ENCODE peak calls at places on chromosomes 7 and 10, in six cellular contexts. N, J, O, M, F and T are unnamed samples.

GRCh38 chr10:119306514-119306951 is 99.2 kb downstream of the GRK5 start:
- DNase-seq in N (no peak), J (peak; percentile 27), O (no peak), M (no peak), F (no peak), T (no peak)

GRCh38 chr7:94008537-94008936 is 4.4 kb upstream of the BET1 start:
- DNase-seq in N (no peak), J (no peak), O (no peak), M (no peak), F (no peak), T (no peak)

GRCh38 chr7:102288285-102288930 is 1.7 kb downstream of the SH2B2 start:
- DNase-seq in N (no peak), J (no peak), O (peak; percentile 18), M (no peak), F (no peak), T (no peak)

GRCh38 chr7:54541941-54542618 is at the start of gene VSTM2A:
- DNase-seq in N (no peak), J (no peak), O (peak; percentile 30), M (no peak), F (no peak), T (peak; percentile 63)

GRCh38 chr10:80421369-80422220 is 13.2 kb downstream of the PRXL2A start:
- DNase-seq in N (no peak), J (no peak), O (no peak), M (no peak), F (no peak), T (no peak)

GRCh38 chr10:28841625-28842024 is 164.3 kb downstream of the BAMBI start:
- DNase-seq in N (no peak), J (no peak), O (peak; percentile 68), M (no peak), F (no peak), T (no peak)

GRCh38 chr7:46566375-46566774 is 645.3 kb upstream of the IGFBP3 start:
- DNase-seq in N (no peak), J (no peak), O (peak; percentile 36), M (no peak), F (no peak), T (no peak)

GRCh38 chr10:43409385-43410109 is 561 bp upstream of the HNRNPF start:
- DNase-seq in N (peak; percentile 71), J (peak; percentile 59), O (no peak), M (no peak), F (no peak), T (no peak)

GRCh38 chr10:112275512-112276245 is 7.5 kb upstream of the TECTB start:
- DNase-seq in N (no peak), J (no peak), O (no peak), M (no peak), F (no peak), T (no peak)

GRCh38 chr7:74584160-74584954 is 73.2 kb upstream of the GTF2I start:
- DNase-seq in N (peak; percentile 42), J (no peak), O (no peak), M (no peak), F (no peak), T (peak; percentile 16)

GRCh38 chr7:17994079-17994478 is 33.6 kb downstream of the PRPS1L1 start:
- DNase-seq in N (no peak), J (no peak), O (no peak), M (no peak), F (no peak), T (no peak)

GRCh38 chr10:29535012-29535777 is 99.6 kb downstream of the SVIL start:
- DNase-seq in N (peak; percentile 88), J (peak; percentile 63), O (peak; percentile 80), M (no peak), F (peak; percentile 16), T (peak; percentile 35)

GRCh38 chr10:94006591-94007550 is 13.1 kb downstream of the PLCE1 start:
- DNase-seq in N (peak; percentile 80), J (no peak), O (peak; percentile 81), M (no peak), F (no peak), T (no peak)

GRCh38 chr10:84762754-84763394 is 434.5 kb downstream of the CCSER2 start:
- DNase-seq in N (no peak), J (no peak), O (no peak), M (no peak), F (no peak), T (peak; percentile 15)

GRCh38 chr10:44571701-44572100 is 186.8 kb upstream of the CXCL12 start:
- DNase-seq in N (no peak), J (no peak), O (no peak), M (no peak), F (no peak), T (no peak)

GRCh38 chr7:157708896-157709295 is 372.1 kb downstream of the DNAJB6 start:
- DNase-seq in N (no peak), J (peak; percentile 7), O (no peak), M (no peak), F (no peak), T (no peak)

GRCh38 chr10:125238682-125239081 is 78.3 kb upstream of the CTBP2 start:
- DNase-seq in N (no peak), J (no peak), O (no peak), M (no peak), F (no peak), T (no peak)

GRCh38 chr7:976901-977325 is 1.6 kb upstream of the COX19 start:
- DNase-seq in N (peak; percentile 52), J (no peak), O (no peak), M (no peak), F (no peak), T (no peak)
- H3K4me1 ChIP-seq in N (peaks cover 20% of the 10 kb centered on the region), J (peaks cover 3% of the 10 kb centered on the region), O (peaks cover 17% of the 10 kb centered on the region), M (peaks cover 26% of the 10 kb centered on the region), F (no peaks in the 10 kb centered on the region), T (peaks cover 12% of the 10 kb centered on the region)

GRCh38 chr10:120542591-120542990 is 85.6 kb downstream of the PLPP4 start:
- DNase-seq in N (no peak), J (no peak), O (no peak), M (no peak), F (no peak), T (no peak)

GRCh38 chr10:120541971-120542370 is 84.9 kb downstream of the PLPP4 start:
- DNase-seq in N (no peak), J (no peak), O (no peak), M (no peak), F (no peak), T (no peak)

GRCh38 chr10:120539076-120539475 is 82.0 kb downstream of the PLPP4 start:
- DNase-seq in N (no peak), J (no peak), O (no peak), M (no peak), F (no peak), T (no peak)

GRCh38 chr10:120543291-120543690 is 86.3 kb downstream of the PLPP4 start:
- DNase-seq in N (no peak), J (no peak), O (no peak), M (no peak), F (no peak), T (no peak)

GRCh38 chr10:120538091-120538490 is 81.1 kb downstream of the PLPP4 start:
- DNase-seq in N (no peak), J (no peak), O (no peak), M (no peak), F (no peak), T (no peak)
- H3K27me3 ChIP-seq in N (no peaks in the 10 kb centered on the region), J (no peaks in the 10 kb centered on the region), O (no peaks in the 10 kb centered on the region), M (no peaks in the 10 kb centered on the region), F (peaks cover 11% of the 10 kb centered on the region), T (no peaks in the 10 kb centered on the region)

DNA sequence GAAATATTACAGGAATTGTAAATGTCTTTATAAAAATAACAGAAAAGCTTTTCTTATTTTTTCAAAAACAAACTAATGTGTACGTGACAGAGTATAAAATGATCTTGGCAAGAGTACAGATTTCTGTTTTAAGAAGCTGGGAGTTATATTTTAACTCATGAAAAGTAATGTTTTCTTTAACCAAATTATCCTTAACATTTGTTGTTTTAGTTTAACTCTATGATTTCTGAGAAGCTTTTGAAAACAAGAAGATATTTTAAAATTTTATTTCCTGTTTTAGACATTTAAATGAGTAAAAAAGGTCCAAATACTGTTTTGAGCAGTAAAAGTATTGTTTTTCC is 144.6 kb downstream of the HGF start:
- DNase-seq in N (no peak), J (no peak), O (peak; percentile 30), M (no peak), F (no peak), T (no peak)
- H3K4me3 ChIP-seq in N (no peak overlapping the region), J (no peak overlapping the region), O (no peak overlapping the region), M (no peak overlapping the region), F (no peak overlapping the region), T (no peak overlapping the region)

GRCh38 chr10:71717756-71718065 is 1.9 kb downstream of the C10orf105 start:
- DNase-seq in N (no peak), J (no peak), O (peak; percentile 53), M (no peak), F (no peak), T (no peak)
- H3K4me1 ChIP-seq in N (peaks cover 11% of the 10 kb centered on the region), J (peaks cover 8% of the 10 kb centered on the region), O (peaks cover 42% of the 10 kb centered on the region), M (peaks cover 52% of the 10 kb centered on the region), F (no peaks in the 10 kb centered on the region), T (peaks cover 13% of the 10 kb centered on the region)

DNA sequence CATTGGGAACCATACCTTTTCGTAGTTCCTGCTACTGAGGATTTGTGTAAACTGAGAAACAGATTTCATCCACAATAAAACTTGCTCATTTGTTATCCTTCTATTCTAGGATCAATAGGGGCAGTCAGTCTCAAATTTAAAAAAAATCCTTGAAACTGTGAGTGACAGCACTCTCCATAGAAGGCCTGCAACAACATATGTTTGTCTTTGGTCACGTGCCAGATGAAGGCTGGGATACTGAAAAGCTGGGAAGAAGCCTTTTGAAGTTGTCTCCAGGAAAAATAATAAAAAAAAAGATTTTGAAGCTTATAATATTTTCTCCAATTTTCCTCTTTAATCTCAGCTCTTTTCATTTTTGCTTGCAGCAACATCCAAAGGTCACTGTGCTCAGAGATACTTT is 128.5 kb upstream of the SLC26A5 start:
- DNase-seq in N (no peak), J (no peak), O (no peak), M (no peak), F (no peak), T (no peak)
- H3K27me3 ChIP-seq in N (no peaks in the 10 kb centered on the region), J (no peaks in the 10 kb centered on the region), O (no peaks in the 10 kb centered on the region), M (no peaks in the 10 kb centered on the region), F (peaks cover 58% of the 10 kb centered on the region), T (no peaks in the 10 kb centered on the region)

GRCh38 chr10:120432209-120432608 is 24.8 kb upstream of the PLPP4 start:
- DNase-seq in N (no peak), J (no peak), O (peak; percentile 24), M (no peak), F (no peak), T (no peak)

GRCh38 chr10:120426306-120426705 is 30.7 kb upstream of the PLPP4 start:
- DNase-seq in N (no peak), J (no peak), O (peak; percentile 28), M (no peak), F (no peak), T (no peak)

GRCh38 chr10:120431356-120431755 is 25.7 kb upstream of the PLPP4 start:
- DNase-seq in N (no peak), J (no peak), O (no peak), M (no peak), F (no peak), T (no peak)

GRCh38 chr10:120429395-120429794 is 27.6 kb upstream of the PLPP4 start:
- DNase-seq in N (no peak), J (no peak), O (no peak), M (no peak), F (no peak), T (no peak)

GRCh38 chr10:120428754-120429153 is 28.3 kb upstream of the PLPP4 start:
- DNase-seq in N (no peak), J (no peak), O (no peak), M (no peak), F (no peak), T (no peak)
- H3K4me3 ChIP-seq in N (no peak overlapping the region), J (no peak overlapping the region), O (no peak overlapping the region), M (no peak overlapping the region), F (no peak overlapping the region), T (no peak overlapping the region)